ENCODE peak calls at places on chromosomes 7 and 10, in six cellular contexts. N is activated CD8-positive, alpha-beta memory T cell treated with anti-CD3 and anti-CD28 coated beads for 1 hour; G is lower leg skin; K is AG04450; J is stimulated activated CD4-positive, alpha-beta T cell treated with anti-CD3 and anti-CD28 coated beads, Interleukin-4, amount 100 ng/mL, for 1 hour; V is activated CD8-positive, alpha-beta T cell treated with anti-CD3 and anti-CD28 coated beads for 36 hours. D is an unnamed sample.

GRCh38 chr7:41224063-41224763 is 478.7 kb downstream of the INHBA start:
- DNase-seq in N (no peak), G (no peak), K (no peak), J (no peak), V (no peak), D (no peak)

GRCh38 chr7:39709768-39710291 is 86.5 kb downstream of the RALA start:
- DNase-seq in N (no peak), G (no peak), K (peak), J (no peak), V (no peak), D (peak)

GRCh38 chr10:4246881-4247358 is 461.9 kb upstream of the KLF6 start:
- DNase-seq in N (no peak), G (no peak), K (peak), J (no peak), V (no peak), D (peak)

GRCh38 chr7:83876593-83876992 is 227.7 kb upstream of the SEMA3E start:
- DNase-seq in N (no peak), G (no peak), K (no peak), J (no peak), V (no peak), D (peak)

GRCh38 chr7:138512092-138512858 is 52.2 kb downstream of the TRIM24 start:
- DNase-seq in N (no peak), G (no peak), K (no peak), J (no peak), V (no peak), D (no peak)

GRCh38 chr10:110989016-110989415 is 69.6 kb downstream of the SHOC2 start:
- DNase-seq in N (no peak), G (no peak), K (no peak), J (no peak), V (no peak), D (no peak)

GRCh38 chr10:27720529-27720928 is 25.1 kb downstream of the MKX start:
- DNase-seq in N (no peak), G (no peak), K (no peak), J (no peak), V (no peak), D (no peak)

GRCh38 chr7:33854951-33855350 is 50.4 kb upstream of the BMPER start:
- DNase-seq in N (no peak), G (no peak), K (peak), J (no peak), V (no peak), D (no peak)

GRCh38 chr10:61836233-61836887 is 65.1 kb upstream of the ARID5B start:
- DNase-seq in N (no peak), G (no peak), K (no peak), J (no peak), V (no peak), D (no peak)

GRCh38 chr10:14958872-14959220 is 342 bp upstream of the MEIG1 start:
- DNase-seq in N (no peak), G (no peak), K (no peak), J (no peak), V (no peak), D (no peak)

GRCh38 chr10:69742928-69743602 is 58.6 kb upstream of the COL13A1 start:
- DNase-seq in N (no peak), G (no peak), K (no peak), J (peak), V (peak), D (no peak)

GRCh38 chr7:149620961-149621360 is 123.4 kb upstream of the ZNF746 start:
- DNase-seq in N (no peak), G (peak), K (no peak), J (peak), V (peak), D (no peak)

GRCh38 chr7:1227814-1228534 is 4.7 kb upstream of the UNCX start:
- DNase-seq in N (no peak), G (no peak), K (no peak), J (no peak), V (no peak), D (no peak)

GRCh38 chr7:130397056-130397455 is 16.8 kb downstream of the CPA1 start:
- DNase-seq in N (no peak), G (no peak), K (no peak), J (no peak), V (no peak), D (no peak)

GRCh38 chr10:607545-608196 is 81.8 kb downstream of the DIP2C start:
- DNase-seq in N (no peak), G (no peak), K (no peak), J (no peak), V (no peak), D (no peak)

GRCh38 chr7:27910341-27910740 is 170.4 kb downstream of the TAX1BP1 start:
- DNase-seq in N (no peak), G (no peak), K (no peak), J (no peak), V (no peak), D (no peak)

GRCh38 chr7:134685250-134685649 is 38.6 kb downstream of the BPGM start:
- DNase-seq in N (no peak), G (no peak), K (no peak), J (no peak), V (no peak), D (no peak)

GRCh38 chr7:105141068-105141467 is 127.1 kb downstream of the KMT2E start:
- DNase-seq in N (no peak), G (no peak), K (peak), J (no peak), V (no peak), D (no peak)

GRCh38 chr7:69062020-69062760 is 536.1 kb upstream of the AUTS2 start:
- DNase-seq in N (no peak), G (no peak), K (peak), J (no peak), V (no peak), D (no peak)

GRCh38 chr7:100895956-100896742 is 461 bp upstream of the ACHE start:
- DNase-seq in N (no peak), G (peak), K (no peak), J (peak), V (peak), D (no peak)

GRCh38 chr7:110043514-110043913 is 1047.4 kb upstream of the LRRN3 start:
- DNase-seq in N (no peak), G (no peak), K (no peak), J (no peak), V (no peak), D (no peak)

GRCh38 chr7:55185941-55186609 is 167.3 kb downstream of the EGFR start:
- DNase-seq in N (no peak), G (peak), K (peak), J (no peak), V (no peak), D (peak)

GRCh38 chr10:8156918-8157317 is 102.4 kb downstream of the GATA3 start:
- DNase-seq in N (no peak), G (no peak), K (no peak), J (no peak), V (no peak), D (no peak)

GRCh38 chr7:73899731-73900142 is 38.8 kb downstream of the TMEM270 start:
- DNase-seq in N (no peak), G (peak), K (peak), J (no peak), V (no peak), D (peak)

GRCh38 chr10:102710604-102711003 is 3.6 kb downstream of the ARL3 start:
- DNase-seq in N (no peak), G (no peak), K (peak), J (no peak), V (peak), D (peak)

GRCh38 chr7:151082151-151083070 is 882 bp downstream of the TMUB1 start:
- DNase-seq in N (no peak), G (no peak), K (no peak), J (no peak), V (no peak), D (no peak)

GRCh38 chr7:117375380-117375779 is 51.9 kb downstream of the ASZ1 start:
- DNase-seq in N (no peak), G (no peak), K (no peak), J (no peak), V (no peak), D (no peak)

GRCh38 chr7:116298055-116298454 is 87.7 kb downstream of the TES start:
- DNase-seq in N (no peak), G (no peak), K (no peak), J (no peak), V (no peak), D (no peak)

GRCh38 chr10:108868881-108869280 is 1054.4 kb downstream of the XPNPEP1 start:
- DNase-seq in N (no peak), G (no peak), K (no peak), J (no peak), V (no peak), D (no peak)

GRCh38 chr7:51477819-51478218 is 161.2 kb upstream of the COBL start:
- DNase-seq in N (no peak), G (no peak), K (no peak), J (no peak), V (no peak), D (no peak)

GRCh38 chr7:157337316-157338149 is 729 bp downstream of the DNAJB6 start:
- DNase-seq in N (no peak), G (peak), K (no peak), J (peak), V (peak), D (peak)

GRCh38 chr7:90222811-90223725 is 11.5 kb downstream of the STEAP2 start:
- DNase-seq in N (no peak), G (no peak), K (peak), J (no peak), V (no peak), D (no peak)

GRCh38 chr7:66859794-66860645 is 61.0 kb upstream of the TMEM248 start:
- DNase-seq in N (no peak), G (peak), K (no peak), J (no peak), V (peak), D (no peak)

GRCh38 chr7:50729962-50730361 is 52.7 kb downstream of the GRB10 start:
- DNase-seq in N (no peak), G (no peak), K (peak), J (no peak), V (no peak), D (no peak)

D was measured in amniotic stem cell.